ENCODE peak calls at places on chromosomes 12 and 14, in five cellular contexts. One of them, this sample, is unnamed.

GRCh38 chr12:58812229-58812628 is 108.1 kb downstream of the LRIG3 start:
- DNase-seq in activated CD8-positive, alpha-beta memory T cell treated with anti-CD3 and anti-CD28 coated beads, Interleukin-2, amount 50 U/mL, for 48 hours: no peak
- DNase-seq in midbrain: no peak
- DNase-seq in EH: no peak
- DNase-seq in AML-193: no peak
- DNase-seq in this sample: no peak

GRCh38 chr14:94640721-94641631 is 28.8 kb downstream of the SERPINA3 start:
- DNase-seq in midbrain: no peak
- DNase-seq in activated CD8-positive, alpha-beta memory T cell treated with anti-CD3 and anti-CD28 coated beads, Interleukin-2, amount 50 U/mL, for 48 hours: no peak
- DNase-seq in EH: no peak
- DNase-seq in AML-193: no peak
- DNase-seq in this sample: no peak

GRCh38 chr14:96905825-96906224 is 108.6 kb downstream of the VRK1 start:
- DNase-seq in AML-193: peak
- DNase-seq in midbrain: no peak
- DNase-seq in EH: no peak
- DNase-seq in activated CD8-positive, alpha-beta memory T cell treated with anti-CD3 and anti-CD28 coated beads, Interleukin-2, amount 50 U/mL, for 48 hours: no peak
- DNase-seq in this sample: no peak

GRCh38 chr14:102317564-102318248 is 1.8 kb upstream of the ZNF839 start:
- DNase-seq in activated CD8-positive, alpha-beta memory T cell treated with anti-CD3 and anti-CD28 coated beads, Interleukin-2, amount 50 U/mL, for 48 hours: no peak
- DNase-seq in midbrain: peak
- DNase-seq in AML-193: peak
- DNase-seq in EH: peak
- DNase-seq in this sample: peak

GRCh38 chr14:21840765-21841164 is 167.1 kb upstream of the OR4E1 start:
- DNase-seq in EH: no peak
- DNase-seq in AML-193: peak
- DNase-seq in activated CD8-positive, alpha-beta memory T cell treated with anti-CD3 and anti-CD28 coated beads, Interleukin-2, amount 50 U/mL, for 48 hours: no peak
- DNase-seq in midbrain: no peak
- DNase-seq in this sample: peak

GRCh38 chr12:104906695-104907094 is 51.4 kb downstream of the SLC41A2 start:
- DNase-seq in midbrain: no peak
- DNase-seq in AML-193: no peak
- DNase-seq in EH: no peak
- DNase-seq in activated CD8-positive, alpha-beta memory T cell treated with anti-CD3 and anti-CD28 coated beads, Interleukin-2, amount 50 U/mL, for 48 hours: no peak
- DNase-seq in this sample: no peak

GRCh38 chr14:54147758-54148157 is 191.1 kb upstream of the BMP4 start:
- DNase-seq in activated CD8-positive, alpha-beta memory T cell treated with anti-CD3 and anti-CD28 coated beads, Interleukin-2, amount 50 U/mL, for 48 hours: no peak
- DNase-seq in EH: no peak
- DNase-seq in AML-193: no peak
- DNase-seq in midbrain: no peak
- DNase-seq in this sample: no peak

GRCh38 chr14:38255673-38256357 is at the start of gene CLEC14A:
- DNase-seq in AML-193: no peak
- DNase-seq in EH: peak
- DNase-seq in midbrain: no peak
- DNase-seq in activated CD8-positive, alpha-beta memory T cell treated with anti-CD3 and anti-CD28 coated beads, Interleukin-2, amount 50 U/mL, for 48 hours: peak
- DNase-seq in this sample: no peak

GRCh38 chr14:75279739-75280447 is 1.3 kb downstream of the FOS start:
- DNase-seq in midbrain: peak
- DNase-seq in activated CD8-positive, alpha-beta memory T cell treated with anti-CD3 and anti-CD28 coated beads, Interleukin-2, amount 50 U/mL, for 48 hours: no peak
- DNase-seq in AML-193: no peak
- DNase-seq in EH: no peak
- DNase-seq in this sample: peak

GRCh38 chr12:47730341-47730744 is 5.1 kb upstream of the ENDOU start:
- DNase-seq in AML-193: no peak
- DNase-seq in activated CD8-positive, alpha-beta memory T cell treated with anti-CD3 and anti-CD28 coated beads, Interleukin-2, amount 50 U/mL, for 48 hours: no peak
- DNase-seq in EH: peak
- DNase-seq in midbrain: no peak
- DNase-seq in this sample: no peak

GRCh38 chr14:65632487-65632886 is 220.0 kb downstream of the FUT8 start:
- DNase-seq in AML-193: no peak
- DNase-seq in EH: no peak
- DNase-seq in activated CD8-positive, alpha-beta memory T cell treated with anti-CD3 and anti-CD28 coated beads, Interleukin-2, amount 50 U/mL, for 48 hours: no peak
- DNase-seq in midbrain: no peak
- DNase-seq in this sample: no peak

This sample was measured in NAMALWA.